ENCODE peak calls at places on chromosomes 6 and 20, in four cellular contexts. K is K562, N is GM12878, L is endothelial cell of umbilical vein. T is an unnamed sample.
A peak's percentile ranks its signal among the peaks of the same experiment; 100 is the strongest.

GRCh38 chr6:37242429-37243052 is 15.0 kb upstream of the TBC1D22B start:
- DNase-seq in K (peak; percentile 77), N (no peak), L (peak; percentile 97), T (peak; percentile 99)

GRCh38 chr20:19712737-19713260 is 45.3 kb upstream of the RIN2 start:
- DNase-seq in K (no peak), N (no peak), L (peak; percentile 21), T (peak; percentile 8)

GRCh38 chr6:117487831-117488230 is 5.4 kb downstream of the DCBLD1 start:
- DNase-seq in K (no peak), N (no peak), L (no peak), T (peak; percentile 86)

GRCh38 chr6:107435798-107436197 is 23.6 kb downstream of the PDSS2 start:
- DNase-seq in K (no peak), N (no peak), L (no peak), T (peak; percentile 54)

GRCh38 chr6:68651018-68651985 is 16.2 kb downstream of the ADGRB3 start:
- DNase-seq in K (no peak), N (no peak), L (no peak), T (no peak)

GRCh38 chr6:71388846-71389543 is 100.4 kb downstream of the OGFRL1 start:
- DNase-seq in K (no peak), N (no peak), L (no peak), T (no peak)

GRCh38 chr20:574297-574942 is 30.8 kb upstream of the CSNK2A1 start:
- DNase-seq in K (no peak), N (no peak), L (peak; percentile 70), T (no peak)

GRCh38 chr6:56023829-56024228 is 148.4 kb upstream of the BMP5 start:
- DNase-seq in K (no peak), N (no peak), L (no peak), T (no peak)

GRCh38 chr6:73513496-73513854 is 7.4 kb downstream of the EEF1A1 start:
- DNase-seq in K (no peak), N (no peak), L (peak; percentile 30), T (peak; percentile 51)

GRCh38 chr20:46255440-46256104 is 52.7 kb downstream of the CDH22 start:
- DNase-seq in K (peak; percentile 45), N (no peak), L (peak; percentile 36), T (no peak)

GRCh38 chr20:25219365-25219764 is 23.9 kb downstream of the ENTPD6 start:
- DNase-seq in K (no peak), N (no peak), L (no peak), T (no peak)

GRCh38 chr6:136696783-136697364 is 95.4 kb downstream of the MAP3K5 start:
- DNase-seq in K (no peak), N (no peak), L (no peak), T (no peak)

GRCh38 chr6:155224031-155224451 is 39.8 kb upstream of the CLDN20 start:
- DNase-seq in K (no peak), N (peak; percentile 81), L (peak; percentile 90), T (peak; percentile 95)

GRCh38 chr6:20732896-20733295 is 198.6 kb downstream of the CDKAL1 start:
- DNase-seq in K (no peak), N (no peak), L (no peak), T (no peak)

GRCh38 chr6:99613398-99613704 is 6.7 kb downstream of the PRDM13 start:
- DNase-seq in K (no peak), N (no peak), L (no peak), T (peak; percentile 18)

GRCh38 chr20:10449270-10449669 is 14.2 kb downstream of the SLX4IP start:
- DNase-seq in K (no peak), N (no peak), L (no peak), T (no peak)

GRCh38 chr6:26594730-26595632 is 1.8 kb upstream of the ABT1 start:
- DNase-seq in K (peak; percentile 56), N (no peak), L (peak; percentile 36), T (peak; percentile 86)

GRCh38 chr6:129621252-129621651 is 88.7 kb downstream of the ARHGAP18 start:
- DNase-seq in K (no peak), N (no peak), L (no peak), T (no peak)

GRCh38 chr6:24689964-24690363 is 23.1 kb downstream of the ACOT13 start:
- DNase-seq in K (no peak), N (no peak), L (no peak), T (no peak)

GRCh38 chr20:50541606-50542041 is 31.4 kb downstream of the PTPN1 start:
- DNase-seq in K (no peak), N (peak; percentile 73), L (peak; percentile 66), T (no peak)

GRCh38 chr6:133980168-133980567 is 27.1 kb downstream of the TBPL1 start:
- DNase-seq in K (no peak), N (no peak), L (no peak), T (no peak)

GRCh38 chr6:25270559-25270958 is 8.6 kb upstream of the CARMIL1 start:
- DNase-seq in K (no peak), N (no peak), L (no peak), T (no peak)

GRCh38 chr6:34917626-34918285 is 28.7 kb downstream of the ANKS1A start:
- DNase-seq in K (no peak), N (no peak), L (no peak), T (no peak)

GRCh38 chr6:5082487-5083306 is 2.4 kb upstream of the PPP1R3G start:
- DNase-seq in K (no peak), N (no peak), L (no peak), T (peak; percentile 81)

GRCh38 chr6:75802366-75802765 is 53.3 kb downstream of the MYO6 start:
- DNase-seq in K (no peak), N (no peak), L (no peak), T (peak; percentile 10)

GRCh38 chr6:74320076-74320475 is 624.1 kb downstream of the CD109 start:
- DNase-seq in K (no peak), N (no peak), L (no peak), T (no peak)

GRCh38 chr20:53910312-53911002 is 159.9 kb downstream of the BCAS1 start:
- DNase-seq in K (no peak), N (no peak), L (no peak), T (no peak)

GRCh38 chr6:341914-342831 is 49.4 kb upstream of the IRF4 start:
- DNase-seq in K (no peak), N (peak; percentile 92), L (no peak), T (no peak)

GRCh38 chr6:22383016-22383415 is 86.2 kb upstream of the PRL start:
- DNase-seq in K (no peak), N (no peak), L (no peak), T (no peak)

GRCh38 chr20:51287628-51288413 is 254.7 kb downstream of the NFATC2 start:
- DNase-seq in K (no peak), N (no peak), L (no peak), T (no peak)

GRCh38 chr6:27901801-27902200 is 10.4 kb downstream of the OR2B2 start:
- DNase-seq in K (peak; percentile 29), N (no peak), L (no peak), T (no peak)

GRCh38 chr6:27899543-27899942 is 12.7 kb downstream of the OR2B2 start:
- DNase-seq in K (no peak), N (no peak), L (no peak), T (no peak)

GRCh38 chr6:27897580-27898206 is 14.5 kb downstream of the OR2B2 start:
- DNase-seq in K (no peak), N (no peak), L (no peak), T (no peak)

GRCh38 chr6:27908017-27908416 is 4.2 kb downstream of the OR2B2 start:
- DNase-seq in K (no peak), N (no peak), L (no peak), T (no peak)

DNA sequence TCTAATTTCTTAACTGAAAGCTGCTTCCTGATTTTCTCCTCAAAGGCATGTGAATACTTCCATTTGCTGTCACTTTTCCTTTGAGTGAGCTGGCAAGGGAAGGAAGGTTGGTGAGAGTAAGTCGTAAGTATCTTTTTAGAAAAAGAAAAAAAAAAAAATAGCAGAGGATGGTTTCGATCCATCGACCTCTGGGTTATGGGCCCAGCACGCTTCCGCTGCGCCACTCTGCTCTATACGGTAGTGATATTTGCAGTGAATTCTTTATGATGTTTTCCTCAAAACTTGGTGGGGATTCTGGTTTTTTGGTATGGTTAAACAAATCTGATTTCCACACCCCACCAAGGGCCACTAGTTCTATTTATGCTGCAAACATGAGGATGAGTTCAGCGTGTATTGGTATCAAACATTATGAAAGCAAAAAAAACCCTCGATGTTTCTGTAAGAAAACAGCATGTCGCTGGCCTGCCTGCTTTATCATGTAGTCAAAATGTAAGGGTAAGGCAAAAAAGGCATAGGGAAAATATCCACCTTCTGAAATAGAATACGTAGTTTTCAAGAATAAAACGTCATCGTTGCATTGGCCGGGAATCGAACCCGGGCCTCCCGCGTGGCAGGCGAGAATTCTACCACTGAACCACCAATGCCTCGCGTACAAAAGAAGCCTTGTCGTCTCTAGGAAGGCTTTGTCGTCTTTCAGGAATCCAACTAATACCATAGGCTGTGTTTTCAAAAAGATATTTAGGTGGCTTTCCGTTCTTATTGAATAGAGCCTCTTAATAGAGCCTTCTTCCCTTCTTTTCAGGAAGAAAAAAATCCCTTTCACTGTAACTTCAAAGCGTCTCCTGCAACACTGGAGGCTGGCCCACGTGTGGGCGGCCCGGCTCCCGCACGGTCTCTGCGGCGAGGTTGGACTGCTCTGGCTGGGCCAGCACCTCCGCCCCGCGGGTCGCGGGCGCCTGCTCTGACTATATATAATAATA is 9.6 kb downstream of the OR2B2 start:
- DNase-seq in K (peak; percentile 69), N (peak; percentile 84), L (peak; percentile 92), T (peak; percentile 78)
- TF ChIP-seq FOS in K (peak; percentile 10), N (no peak), L (no peak), T (peak; percentile 92)

GRCh38 chr6:164109770-164110140 is 695.2 kb downstream of the QKI start:
- DNase-seq in K (peak; percentile 50), N (no peak), L (peak; percentile 45), T (no peak)
- TF ChIP-seq FOS in K (no peak), N (no peak), L (no peak), T (no peak)

GRCh38 chr20:37519508-37520416 is 1.3 kb upstream of the NNAT start:
- DNase-seq in K (peak; percentile 46), N (no peak), L (peak; percentile 41), T (no peak)
- TF ChIP-seq FOS in K (no peak), N (no peak), L (no peak), T (no peak)

GRCh38 chr6:54716869-54717268 is 129.7 kb upstream of the FAM83B start:
- DNase-seq in K (no peak), N (no peak), L (no peak), T (peak; percentile 43)
- TF ChIP-seq FOS in K (no peak), N (no peak), L (no peak), T (no peak)

DNA sequence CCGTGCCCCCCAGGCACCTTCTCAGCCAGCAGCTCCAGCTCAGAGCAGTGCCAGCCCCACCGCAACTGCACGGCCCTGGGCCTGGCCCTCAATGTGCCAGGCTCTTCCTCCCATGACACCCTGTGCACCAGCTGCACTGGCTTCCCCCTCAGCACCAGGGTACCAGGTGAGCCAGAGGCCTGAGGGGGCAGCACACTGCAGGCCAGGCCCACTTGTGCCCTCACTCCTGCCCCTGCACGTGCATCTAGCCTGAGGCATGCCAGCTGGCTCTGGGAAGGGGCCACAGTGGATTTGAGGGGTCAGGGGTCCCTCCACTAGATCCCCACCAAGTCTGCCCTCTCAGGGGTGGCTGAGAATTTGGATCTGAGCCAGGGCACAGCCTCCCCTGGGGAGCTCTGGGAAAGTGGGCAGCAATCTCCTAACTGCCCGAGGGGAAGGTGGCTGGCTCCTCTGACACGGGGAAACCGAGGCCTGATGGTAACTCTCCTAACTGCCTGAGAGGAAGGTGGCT is 960 bp downstream of the TNFRSF6B start:
- DNase-seq in K (no peak), N (no peak), L (no peak), T (no peak)
- TF ChIP-seq FOS in K (no peak), N (no peak), L (no peak), T (no peak)